ENCODE peak calls at places on chromosome 21, in four cellular contexts. D is GM12878, V is K562, Q is HepG2. F is an unnamed sample.

GRCh38 chr21:44713130-44713529 is 1.8 kb upstream of the TSPEAR start:
- DNase-seq in D (no peak), V (no peak), Q (no peak), F (peak)

GRCh38 chr21:16624468-16625102 is 888.3 kb upstream of the CXADR start:
- DNase-seq in D (no peak), V (no peak), Q (no peak), F (peak)

GRCh38 chr21:42047821-42048613 is 23.1 kb upstream of the UMODL1 start:
- DNase-seq in D (no peak), V (no peak), Q (no peak), F (no peak)

GRCh38 chr21:43913928-43914327 is 48.9 kb downstream of the AGPAT3 start:
- DNase-seq in D (no peak), V (peak), Q (no peak), F (no peak)

GRCh38 chr21:42245348-42246185 is 26.6 kb downstream of the ABCG1 start:
- DNase-seq in D (no peak), V (no peak), Q (no peak), F (peak)

GRCh38 chr21:14383596-14384210 is 757 bp upstream of the HSPA13 start:
- DNase-seq in D (peak), V (peak), Q (no peak), F (no peak)

GRCh38 chr21:10272216-10272615 is 249.2 kb upstream of the TPTE start:
- DNase-seq in D (no peak), V (no peak), Q (peak), F (no peak)

GRCh38 chr21:17866590-17866989 is 47.4 kb upstream of the C21orf91 start:
- DNase-seq in D (no peak), V (no peak), Q (no peak), F (no peak)

GRCh38 chr21:44846485-44847260 is 26.8 kb downstream of the PTTG1IP start:
- DNase-seq in D (no peak), V (peak), Q (peak), F (peak)

GRCh38 chr21:36452281-36452680 is 27.6 kb downstream of the CLDN14 start:
- DNase-seq in D (no peak), V (no peak), Q (no peak), F (no peak)

GRCh38 chr21:36450511-36450910 is 29.4 kb downstream of the CLDN14 start:
- DNase-seq in D (no peak), V (no peak), Q (no peak), F (no peak)

GRCh38 chr21:36441715-36442114 is 38.2 kb downstream of the CLDN14 start:
- DNase-seq in D (no peak), V (peak), Q (no peak), F (no peak)

DNA sequence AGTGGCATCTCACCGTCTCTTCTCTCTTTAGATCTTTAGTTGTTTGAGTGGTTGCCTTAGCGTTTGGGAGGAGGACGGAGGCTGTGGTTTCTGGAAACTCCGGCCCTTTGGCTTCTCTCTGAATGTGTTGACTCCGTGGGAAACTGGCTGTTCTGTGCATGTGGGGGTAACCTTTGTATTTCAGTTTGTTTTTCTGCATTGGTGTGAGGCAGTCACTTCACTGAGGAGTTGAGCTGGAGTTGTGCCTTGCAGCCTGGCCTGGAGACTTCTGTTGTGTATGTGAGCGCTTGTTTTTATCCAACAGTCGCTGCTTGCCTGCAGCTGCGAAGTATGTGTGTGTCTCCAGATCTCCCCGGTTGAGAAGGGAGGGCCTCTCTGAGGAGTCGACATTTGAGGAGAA is 33.6 kb downstream of the CLDN14 start:
- DNase-seq in D (no peak), V (no peak), Q (no peak), F (no peak)
- H3K27ac ChIP-seq in D (no peak), V (no peak), Q (no peak), F (no peak)

DNA sequence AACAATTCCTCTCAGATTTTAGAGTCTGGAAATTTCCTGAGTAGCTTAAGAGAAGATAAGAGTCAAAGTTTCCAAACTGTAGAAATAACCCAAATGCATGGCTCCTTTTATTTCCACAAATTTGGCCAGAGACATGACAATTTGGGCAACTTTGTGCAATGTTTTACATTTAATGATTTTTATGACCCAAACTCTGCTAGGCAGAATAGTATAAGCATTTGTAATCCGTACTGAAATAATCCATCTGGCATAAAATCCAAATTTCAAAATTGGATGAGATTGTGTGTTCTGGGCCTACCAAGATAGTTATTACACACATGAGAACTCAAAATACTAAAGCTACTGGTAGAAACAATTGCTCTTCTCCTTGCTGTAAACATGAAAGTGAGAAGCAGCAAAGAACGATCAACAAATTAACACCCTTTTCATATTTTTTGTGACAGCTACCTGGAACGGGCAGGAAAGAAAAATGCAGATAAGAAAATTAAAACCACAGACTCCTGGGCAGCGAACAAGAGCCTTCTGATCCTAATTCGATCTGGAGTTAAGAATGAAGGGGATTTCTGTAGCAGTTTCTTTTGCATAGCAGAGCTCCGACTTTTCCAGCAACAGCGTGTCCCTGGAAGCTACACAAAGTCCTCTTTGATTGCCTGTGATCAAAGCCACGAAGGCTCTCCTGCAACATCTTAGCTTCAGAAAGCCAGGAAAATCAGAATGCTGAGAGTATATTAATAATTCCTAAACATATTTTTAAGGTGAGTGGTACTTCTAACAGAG is 191.2 kb downstream of the GRIK1 start:
- DNase-seq in D (no peak), V (no peak), Q (no peak), F (no peak)
- TF ChIP-seq NFIC in D (no peak), V (no peak), Q (no peak), F (no peak)

DNA sequence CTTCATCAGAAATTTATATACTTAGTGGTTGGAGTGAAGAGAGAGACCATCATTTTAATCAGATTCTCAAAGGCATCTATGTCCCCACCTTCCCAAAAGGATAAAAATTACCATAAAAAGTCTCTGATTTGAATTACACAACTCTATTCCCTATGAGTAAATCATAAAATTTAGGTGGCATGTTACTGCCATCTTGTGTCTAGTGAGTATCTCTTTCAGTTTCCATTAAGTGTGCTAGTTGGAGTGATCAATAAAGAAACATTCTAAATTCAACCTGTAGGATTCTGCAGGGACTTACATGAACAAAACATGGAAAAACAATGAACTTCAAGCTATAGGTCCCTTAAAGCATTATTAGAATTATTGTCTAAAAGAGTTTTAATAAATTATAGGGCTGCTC is 655.4 kb downstream of the LTN1 start:
- DNase-seq in D (no peak), V (no peak), Q (peak), F (peak)
- H3K27ac ChIP-seq in D (no peak), V (no peak), Q (no peak), F (peak)

GRCh38 chr21:34647552-34647951 is 21.2 kb upstream of the CLIC6 start:
- DNase-seq in D (no peak), V (no peak), Q (no peak), F (no peak)
- TF ChIP-seq NFIC in D (no peak), V (no peak), Q (no peak), F (no peak)

GRCh38 chr21:25552856-25553255 is 54.4 kb downstream of the MRPL39 start:
- DNase-seq in D (no peak), V (no peak), Q (peak), F (no peak)
- H3K27ac ChIP-seq in D (no peak), V (no peak), Q (no peak), F (no peak)

GRCh38 chr21:40013001-40013735 is 145.9 kb downstream of the PCP4 start:
- DNase-seq in D (no peak), V (no peak), Q (no peak), F (no peak)

GRCh38 chr21:40016667-40017066 is 149.4 kb downstream of the PCP4 start:
- DNase-seq in D (no peak), V (no peak), Q (no peak), F (no peak)

GRCh38 chr21:40014394-40014793 is 147.2 kb downstream of the PCP4 start:
- DNase-seq in D (no peak), V (no peak), Q (no peak), F (no peak)

GRCh38 chr21:40016234-40016633 is 149.0 kb downstream of the PCP4 start:
- DNase-seq in D (no peak), V (no peak), Q (no peak), F (no peak)

DNA sequence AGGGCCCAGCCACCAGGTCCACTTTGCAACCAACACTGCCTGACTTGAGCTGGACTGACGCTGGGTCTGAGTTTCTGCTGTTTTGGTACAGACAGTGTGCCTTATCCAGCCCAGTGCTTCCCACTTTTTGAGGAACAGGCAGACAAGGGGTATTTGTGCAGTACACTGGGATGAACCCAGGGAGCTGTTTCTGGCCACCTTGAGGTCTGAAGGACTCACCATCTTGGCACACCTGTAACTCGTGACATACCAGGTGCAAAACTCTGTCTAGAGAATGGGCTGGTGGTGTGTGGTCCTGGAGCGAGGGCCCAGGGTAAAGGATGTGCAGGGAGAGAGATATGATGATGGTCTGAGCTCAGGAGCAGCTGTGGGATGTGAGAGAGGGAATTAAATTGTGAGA is 148.6 kb downstream of the PCP4 start:
- DNase-seq in D (no peak), V (no peak), Q (no peak), F (no peak)
- TF ChIP-seq NFIC in D (no peak), V (no peak), Q (no peak), F (no peak)

GRCh38 chr21:32515869-32516268 is 69.5 kb downstream of the TCP10L start:
- DNase-seq in D (no peak), V (no peak), Q (no peak), F (no peak)
- H3K27ac ChIP-seq in D (no peak), V (no peak), Q (no peak), F (no peak)

DNA sequence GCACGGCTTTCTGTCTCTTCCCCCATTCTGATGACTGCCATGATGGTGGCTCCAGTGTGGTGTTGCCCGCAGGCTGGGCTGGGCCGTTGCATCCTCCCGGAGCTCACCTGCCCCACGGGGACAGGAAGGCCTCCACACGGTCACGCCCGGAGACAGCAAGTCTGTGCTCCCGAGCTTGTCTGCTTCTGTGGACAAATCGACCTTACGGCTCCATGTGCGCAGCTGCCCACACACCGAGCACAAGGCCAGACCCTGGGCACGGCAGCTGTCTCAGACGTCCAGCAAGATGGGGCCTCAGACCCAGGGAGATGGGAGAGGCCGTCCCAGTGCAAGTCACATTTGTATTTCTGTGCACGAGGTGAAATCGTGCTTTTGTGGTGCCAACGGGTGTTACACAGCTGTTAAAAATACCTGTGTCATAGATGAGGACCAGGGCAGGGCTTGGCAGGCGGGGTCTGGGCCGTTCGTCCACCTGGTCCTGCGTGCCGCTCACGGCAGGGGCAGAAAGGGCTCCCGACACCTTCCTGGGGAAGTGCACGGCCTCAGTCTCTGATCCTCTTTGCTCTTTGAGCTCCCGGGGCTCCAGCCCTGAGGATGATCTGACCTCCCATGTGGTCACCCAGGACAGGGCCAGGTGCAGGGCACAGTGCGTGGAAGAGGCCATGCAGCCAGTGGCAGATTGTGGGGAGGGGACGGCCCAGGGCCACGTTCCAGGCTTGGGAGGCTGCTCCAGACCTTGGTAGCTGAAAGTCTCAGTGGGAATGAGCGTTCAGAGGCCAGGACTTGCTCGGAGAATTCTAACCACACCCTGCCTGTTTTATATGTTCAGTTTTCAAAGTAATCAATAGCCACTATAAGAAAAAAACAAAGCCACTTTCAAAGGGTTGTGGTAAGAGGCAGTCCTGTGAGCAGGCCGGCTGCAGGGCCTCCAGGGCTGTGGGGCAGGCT is 13.4 kb downstream of the COL6A1 start:
- DNase-seq in D (no peak), V (no peak), Q (no peak), F (no peak)
- TF ChIP-seq NFIC in D (no peak), V (no peak), Q (no peak), F (no peak)

GRCh38 chr21:33360281-33360680 is 35.5 kb downstream of the IFNAR1 start:
- DNase-seq in D (no peak), V (no peak), Q (no peak), F (no peak)
- H3K27ac ChIP-seq in D (peak), V (no peak), Q (no peak), F (peak)